ENCODE peak calls at places on chromosomes 6 and 20, in nine cellular contexts. One of them, this sample, is unnamed. For H3K4me1, the result is how much of the 10 kb centered on the place peaks cover.

GRCh38 chr20:21145424-21145823 is 19.5 kb downstream of the KIZ start:
- DNase-seq in CD8-positive, alpha-beta memory T cell: no peak
- DNase-seq in neural progenitor cell: no peak
- DNase-seq in OCI-LY7: no peak
- DNase-seq in naive thymus-derived CD4-positive, alpha-beta T cell: no peak
- DNase-seq in H9: no peak
- DNase-seq in ascending aorta: no peak
- DNase-seq in uterus: no peak
- DNase-seq in heart left ventricle: no peak
- DNase-seq in this sample: no peak

GRCh38 chr20:16100111-16100510 is 473.1 kb downstream of the KIF16B start:
- DNase-seq in uterus: no peak
- DNase-seq in ascending aorta: no peak
- DNase-seq in heart left ventricle: no peak
- DNase-seq in OCI-LY7: no peak
- DNase-seq in CD8-positive, alpha-beta memory T cell: no peak
- DNase-seq in neural progenitor cell: no peak
- DNase-seq in H9: no peak
- DNase-seq in naive thymus-derived CD4-positive, alpha-beta T cell: no peak
- DNase-seq in this sample: no peak

GRCh38 chr6:37059344-37060194 is 54.1 kb downstream of the FGD2 start:
- DNase-seq in neural progenitor cell: peak
- DNase-seq in ascending aorta: peak
- DNase-seq in H9: peak
- DNase-seq in OCI-LY7: no peak
- DNase-seq in naive thymus-derived CD4-positive, alpha-beta T cell: no peak
- DNase-seq in uterus: peak
- DNase-seq in heart left ventricle: peak
- DNase-seq in CD8-positive, alpha-beta memory T cell: no peak
- DNase-seq in this sample: peak

GRCh38 chr20:35007891-35008290 is 52.2 kb downstream of the MYH7B start:
- DNase-seq in H9: peak
- DNase-seq in heart left ventricle: no peak
- DNase-seq in naive thymus-derived CD4-positive, alpha-beta T cell: no peak
- DNase-seq in OCI-LY7: no peak
- DNase-seq in neural progenitor cell: no peak
- DNase-seq in uterus: no peak
- DNase-seq in CD8-positive, alpha-beta memory T cell: no peak
- DNase-seq in ascending aorta: peak
- DNase-seq in this sample: peak

GRCh38 chr20:5181492-5181891 is 54.7 kb downstream of the CDS2 start:
- DNase-seq in CD8-positive, alpha-beta memory T cell: no peak
- DNase-seq in ascending aorta: no peak
- DNase-seq in uterus: no peak
- DNase-seq in neural progenitor cell: no peak
- DNase-seq in heart left ventricle: no peak
- DNase-seq in OCI-LY7: no peak
- DNase-seq in naive thymus-derived CD4-positive, alpha-beta T cell: no peak
- DNase-seq in H9: no peak
- DNase-seq in this sample: no peak

GRCh38 chr6:69026715-69027114 is 391.6 kb downstream of the ADGRB3 start:
- DNase-seq in uterus: no peak
- DNase-seq in ascending aorta: no peak
- DNase-seq in naive thymus-derived CD4-positive, alpha-beta T cell: no peak
- DNase-seq in CD8-positive, alpha-beta memory T cell: no peak
- DNase-seq in heart left ventricle: no peak
- DNase-seq in OCI-LY7: no peak
- DNase-seq in H9: no peak
- DNase-seq in neural progenitor cell: no peak
- DNase-seq in this sample: no peak

GRCh38 chr6:96907498-96907897 is 9.8 kb upstream of the NDUFAF4 start:
- DNase-seq in OCI-LY7: no peak
- DNase-seq in heart left ventricle: no peak
- DNase-seq in naive thymus-derived CD4-positive, alpha-beta T cell: no peak
- DNase-seq in ascending aorta: no peak
- DNase-seq in CD8-positive, alpha-beta memory T cell: no peak
- DNase-seq in uterus: no peak
- DNase-seq in neural progenitor cell: no peak
- DNase-seq in H9: no peak
- DNase-seq in this sample: no peak

GRCh38 chr20:50837532-50838321 is 42.9 kb downstream of the BCAS4 start:
- DNase-seq in heart left ventricle: no peak
- DNase-seq in CD8-positive, alpha-beta memory T cell: no peak
- DNase-seq in ascending aorta: peak
- DNase-seq in naive thymus-derived CD4-positive, alpha-beta T cell: no peak
- DNase-seq in H9: no peak
- DNase-seq in neural progenitor cell: no peak
- DNase-seq in OCI-LY7: peak
- DNase-seq in uterus: peak
- DNase-seq in this sample: no peak

GRCh38 chr6:149934249-149935156 is 7.3 kb upstream of the ULBP2 start:
- DNase-seq in uterus: peak
- DNase-seq in CD8-positive, alpha-beta memory T cell: peak
- DNase-seq in H9: no peak
- DNase-seq in ascending aorta: peak
- DNase-seq in naive thymus-derived CD4-positive, alpha-beta T cell: peak
- DNase-seq in OCI-LY7: peak
- DNase-seq in heart left ventricle: no peak
- DNase-seq in neural progenitor cell: peak
- DNase-seq in this sample: peak

GRCh38 chr6:13526718-13527668 is 39.6 kb upstream of the GFOD1 start:
- DNase-seq in naive thymus-derived CD4-positive, alpha-beta T cell: peak
- DNase-seq in OCI-LY7: peak
- DNase-seq in uterus: peak
- DNase-seq in heart left ventricle: peak
- DNase-seq in H9: peak
- DNase-seq in neural progenitor cell: no peak
- DNase-seq in ascending aorta: no peak
- DNase-seq in CD8-positive, alpha-beta memory T cell: peak
- DNase-seq in this sample: no peak

GRCh38 chr6:30883743-30884520 is at the start of gene DDR1:
- DNase-seq in uterus: peak
- DNase-seq in H9: peak
- DNase-seq in OCI-LY7: peak
- DNase-seq in naive thymus-derived CD4-positive, alpha-beta T cell: peak
- DNase-seq in heart left ventricle: peak
- DNase-seq in ascending aorta: peak
- DNase-seq in neural progenitor cell: peak
- DNase-seq in CD8-positive, alpha-beta memory T cell: peak
- DNase-seq in this sample: peak

GRCh38 chr6:151379933-151380847 is 11.2 kb downstream of the ZBTB2 start:
- DNase-seq in uterus: no peak
- DNase-seq in OCI-LY7: no peak
- DNase-seq in H9: no peak
- DNase-seq in ascending aorta: peak
- DNase-seq in heart left ventricle: no peak
- DNase-seq in neural progenitor cell: no peak
- DNase-seq in CD8-positive, alpha-beta memory T cell: peak
- DNase-seq in naive thymus-derived CD4-positive, alpha-beta T cell: peak
- DNase-seq in this sample: peak

GRCh38 chr20:6122873-6123649 is at the start of gene FERMT1:
- DNase-seq in uterus: peak
- DNase-seq in naive thymus-derived CD4-positive, alpha-beta T cell: no peak
- DNase-seq in CD8-positive, alpha-beta memory T cell: no peak
- DNase-seq in H9: peak
- DNase-seq in heart left ventricle: peak
- DNase-seq in OCI-LY7: no peak
- DNase-seq in ascending aorta: no peak
- DNase-seq in neural progenitor cell: peak
- DNase-seq in this sample: peak

GRCh38 chr6:53793318-53793975 is 1.4 kb upstream of the LRRC1 start:
- DNase-seq in neural progenitor cell: peak
- DNase-seq in uterus: peak
- DNase-seq in ascending aorta: peak
- DNase-seq in OCI-LY7: peak
- DNase-seq in naive thymus-derived CD4-positive, alpha-beta T cell: no peak
- DNase-seq in heart left ventricle: no peak
- DNase-seq in H9: peak
- DNase-seq in CD8-positive, alpha-beta memory T cell: peak
- DNase-seq in this sample: peak

GRCh38 chr6:75852721-75853120 is 103.7 kb downstream of the MYO6 start:
- DNase-seq in neural progenitor cell: no peak
- DNase-seq in uterus: no peak
- DNase-seq in H9: no peak
- DNase-seq in heart left ventricle: no peak
- DNase-seq in CD8-positive, alpha-beta memory T cell: no peak
- DNase-seq in OCI-LY7: no peak
- DNase-seq in ascending aorta: no peak
- DNase-seq in naive thymus-derived CD4-positive, alpha-beta T cell: no peak
- DNase-seq in this sample: no peak

GRCh38 chr6:139904158-139904533 is 529.7 kb upstream of the CITED2 start:
- DNase-seq in heart left ventricle: no peak
- DNase-seq in naive thymus-derived CD4-positive, alpha-beta T cell: no peak
- DNase-seq in CD8-positive, alpha-beta memory T cell: no peak
- DNase-seq in uterus: no peak
- DNase-seq in neural progenitor cell: no peak
- DNase-seq in ascending aorta: no peak
- DNase-seq in H9: no peak
- DNase-seq in OCI-LY7: no peak
- DNase-seq in this sample: no peak

GRCh38 chr6:71245265-71246049 is 43.2 kb upstream of the OGFRL1 start:
- DNase-seq in ascending aorta: no peak
- DNase-seq in uterus: no peak
- DNase-seq in naive thymus-derived CD4-positive, alpha-beta T cell: no peak
- DNase-seq in heart left ventricle: no peak
- DNase-seq in CD8-positive, alpha-beta memory T cell: no peak
- DNase-seq in H9: no peak
- DNase-seq in neural progenitor cell: no peak
- DNase-seq in OCI-LY7: no peak
- DNase-seq in this sample: no peak

GRCh38 chr20:54194724-54195438 is 13.0 kb upstream of the PFDN4 start:
- DNase-seq in H9: no peak
- DNase-seq in neural progenitor cell: no peak
- DNase-seq in ascending aorta: no peak
- DNase-seq in naive thymus-derived CD4-positive, alpha-beta T cell: no peak
- DNase-seq in OCI-LY7: no peak
- DNase-seq in CD8-positive, alpha-beta memory T cell: no peak
- DNase-seq in heart left ventricle: no peak
- DNase-seq in uterus: no peak
- DNase-seq in this sample: no peak

DNA sequence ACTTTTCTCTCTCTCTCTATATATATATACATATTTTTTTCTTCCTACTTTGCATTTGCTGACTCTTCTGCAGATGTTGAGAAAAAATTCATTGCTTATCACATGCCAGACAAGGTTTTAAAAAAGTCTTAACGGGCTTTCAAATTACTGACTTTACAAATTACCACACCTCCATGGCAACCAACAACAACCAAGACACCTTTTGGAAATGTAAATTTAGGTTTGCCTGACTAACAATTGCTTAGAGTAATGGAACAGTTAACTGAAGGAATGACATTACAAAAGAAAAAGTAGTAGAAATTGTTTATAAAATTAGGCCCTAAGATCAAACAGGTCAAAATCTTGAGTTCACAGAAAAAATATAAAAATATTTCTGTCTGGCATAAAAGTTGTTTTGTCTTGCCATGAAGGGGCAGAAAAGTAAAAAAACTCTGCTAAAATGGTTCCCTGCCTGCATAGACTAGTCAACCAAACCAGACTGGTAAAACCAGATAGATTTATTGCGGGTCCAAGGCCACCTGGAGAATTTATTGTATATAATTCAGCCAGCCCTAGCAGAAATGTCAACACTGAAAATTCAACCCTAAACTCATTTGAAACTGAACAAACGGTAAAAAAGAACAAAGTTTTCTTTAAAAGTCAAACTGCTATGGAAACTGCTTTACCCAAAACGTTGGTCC is 92.8 kb upstream of the FRMD1 start:
- DNase-seq in ascending aorta: no peak
- DNase-seq in OCI-LY7: no peak
- DNase-seq in naive thymus-derived CD4-positive, alpha-beta T cell: no peak
- DNase-seq in neural progenitor cell: no peak
- DNase-seq in uterus: no peak
- DNase-seq in CD8-positive, alpha-beta memory T cell: no peak
- DNase-seq in heart left ventricle: no peak
- DNase-seq in H9: no peak
- DNase-seq in this sample: peak
- H3K4me1 ChIP-seq in ascending aorta: under half
- H3K4me1 ChIP-seq in OCI-LY7: under half
- H3K4me1 ChIP-seq in naive thymus-derived CD4-positive, alpha-beta T cell: under half
- H3K4me1 ChIP-seq in neural progenitor cell: under half
- H3K4me1 ChIP-seq in uterus: under half
- H3K4me1 ChIP-seq in CD8-positive, alpha-beta memory T cell: under half
- H3K4me1 ChIP-seq in heart left ventricle: under half
- H3K4me1 ChIP-seq in H9: under half
- H3K4me1 ChIP-seq in this sample: under half

GRCh38 chr20:58619847-58620431 is 31.1 kb upstream of the STX16 start:
- DNase-seq in neural progenitor cell: no peak
- DNase-seq in uterus: no peak
- DNase-seq in OCI-LY7: no peak
- DNase-seq in ascending aorta: no peak
- DNase-seq in naive thymus-derived CD4-positive, alpha-beta T cell: no peak
- DNase-seq in H9: peak
- DNase-seq in CD8-positive, alpha-beta memory T cell: no peak
- DNase-seq in heart left ventricle: peak
- DNase-seq in this sample: peak
- H3K27ac ChIP-seq in neural progenitor cell: no peak
- H3K27ac ChIP-seq in uterus: no peak
- H3K27ac ChIP-seq in OCI-LY7: no peak
- H3K27ac ChIP-seq in ascending aorta: no peak
- H3K27ac ChIP-seq in naive thymus-derived CD4-positive, alpha-beta T cell: no peak
- H3K27ac ChIP-seq in H9: no peak
- H3K27ac ChIP-seq in CD8-positive, alpha-beta memory T cell: no peak
- H3K27ac ChIP-seq in heart left ventricle: no peak
- H3K27ac ChIP-seq in this sample: no peak

GRCh38 chr6:111805511-111806181 is 67.6 kb downstream of the FYN start:
- DNase-seq in heart left ventricle: no peak
- DNase-seq in CD8-positive, alpha-beta memory T cell: no peak
- DNase-seq in uterus: no peak
- DNase-seq in naive thymus-derived CD4-positive, alpha-beta T cell: no peak
- DNase-seq in H9: no peak
- DNase-seq in ascending aorta: no peak
- DNase-seq in neural progenitor cell: peak
- DNase-seq in OCI-LY7: peak
- DNase-seq in this sample: no peak
- H3K4me1 ChIP-seq in heart left ventricle: under half
- H3K4me1 ChIP-seq in CD8-positive, alpha-beta memory T cell: half or more
- H3K4me1 ChIP-seq in uterus: under half
- H3K4me1 ChIP-seq in naive thymus-derived CD4-positive, alpha-beta T cell: half or more
- H3K4me1 ChIP-seq in H9: under half
- H3K4me1 ChIP-seq in ascending aorta: under half
- H3K4me1 ChIP-seq in neural progenitor cell: under half
- H3K4me1 ChIP-seq in OCI-LY7: under half
- H3K4me1 ChIP-seq in this sample: under half

GRCh38 chr20:9758752-9759151 is 80.1 kb downstream of the PAK5 start:
- DNase-seq in CD8-positive, alpha-beta memory T cell: no peak
- DNase-seq in naive thymus-derived CD4-positive, alpha-beta T cell: no peak
- DNase-seq in neural progenitor cell: peak
- DNase-seq in H9: no peak
- DNase-seq in uterus: no peak
- DNase-seq in OCI-LY7: no peak
- DNase-seq in heart left ventricle: no peak
- DNase-seq in ascending aorta: no peak
- DNase-seq in this sample: no peak

GRCh38 chr20:9759392-9759791 is 79.5 kb downstream of the PAK5 start:
- DNase-seq in ascending aorta: no peak
- DNase-seq in H9: no peak
- DNase-seq in heart left ventricle: no peak
- DNase-seq in neural progenitor cell: no peak
- DNase-seq in CD8-positive, alpha-beta memory T cell: no peak
- DNase-seq in uterus: no peak
- DNase-seq in naive thymus-derived CD4-positive, alpha-beta T cell: no peak
- DNase-seq in OCI-LY7: no peak
- DNase-seq in this sample: no peak

GRCh38 chr20:9756660-9757059 is 82.2 kb downstream of the PAK5 start:
- DNase-seq in H9: no peak
- DNase-seq in ascending aorta: no peak
- DNase-seq in heart left ventricle: no peak
- DNase-seq in naive thymus-derived CD4-positive, alpha-beta T cell: no peak
- DNase-seq in neural progenitor cell: no peak
- DNase-seq in uterus: no peak
- DNase-seq in CD8-positive, alpha-beta memory T cell: no peak
- DNase-seq in OCI-LY7: no peak
- DNase-seq in this sample: no peak

GRCh38 chr20:9761476-9761875 is 77.4 kb downstream of the PAK5 start:
- DNase-seq in CD8-positive, alpha-beta memory T cell: no peak
- DNase-seq in OCI-LY7: no peak
- DNase-seq in heart left ventricle: no peak
- DNase-seq in H9: no peak
- DNase-seq in neural progenitor cell: no peak
- DNase-seq in uterus: no peak
- DNase-seq in naive thymus-derived CD4-positive, alpha-beta T cell: no peak
- DNase-seq in ascending aorta: no peak
- DNase-seq in this sample: no peak
- H3K27ac ChIP-seq in CD8-positive, alpha-beta memory T cell: no peak
- H3K27ac ChIP-seq in OCI-LY7: no peak
- H3K27ac ChIP-seq in heart left ventricle: no peak
- H3K27ac ChIP-seq in H9: no peak
- H3K27ac ChIP-seq in neural progenitor cell: no peak
- H3K27ac ChIP-seq in uterus: no peak
- H3K27ac ChIP-seq in naive thymus-derived CD4-positive, alpha-beta T cell: no peak
- H3K27ac ChIP-seq in ascending aorta: no peak
- H3K27ac ChIP-seq in this sample: no peak